ENCODE peak calls at places on chromosomes 11 and 22, in four cellular contexts. H is H1, G is K562, F is GM12878. X is an unnamed sample.

GRCh38 chr22:29827091-29827490 is 11.0 kb downstream of the ASCC2 start:
- DNase-seq in H (no peak), G (no peak), F (no peak), X (no peak)

GRCh38 chr11:104200688-104201087 is 36.7 kb upstream of the PDGFD start:
- DNase-seq in H (no peak), G (no peak), F (no peak), X (no peak)

GRCh38 chr11:107708787-107709186 is 3.1 kb downstream of the SLN start:
- DNase-seq in H (no peak), G (no peak), F (no peak), X (no peak)

GRCh38 chr22:50576070-50576469 is 2.2 kb downstream of the CPT1B start:
- DNase-seq in H (no peak), G (peak), F (no peak), X (peak)

GRCh38 chr11:35190804-35191348 is 51.9 kb downstream of the CD44 start:
- DNase-seq in H (no peak), G (no peak), F (no peak), X (no peak)

GRCh38 chr11:31809857-31810778 is 1.0 kb downstream of the PAX6 start:
- DNase-seq in H (no peak), G (peak), F (no peak), X (no peak)

GRCh38 chr22:26784772-26785171 is 127.4 kb downstream of the MIAT start:
- DNase-seq in H (no peak), G (no peak), F (no peak), X (no peak)

GRCh38 chr11:45771942-45772522 is 32.9 kb upstream of the SLC35C1 start:
- DNase-seq in H (no peak), G (peak), F (no peak), X (peak)

GRCh38 chr22:36221799-36222751 is 17.3 kb downstream of the APOL2 start:
- DNase-seq in H (peak), G (peak), F (no peak), X (peak)

GRCh38 chr11:76248210-76248609 is 41.9 kb upstream of the WNT11 start:
- DNase-seq in H (no peak), G (peak), F (no peak), X (no peak)

GRCh38 chr11:65793144-65793581 is 6.3 kb downstream of the OVOL1 start:
- DNase-seq in H (no peak), G (no peak), F (no peak), X (no peak)

GRCh38 chr11:25733777-25734176 is 598.2 kb upstream of the ANO3 start:
- DNase-seq in H (no peak), G (no peak), F (no peak), X (no peak)

GRCh38 chr11:1919428-1920127 is at the start of gene TNNT3:
- DNase-seq in H (no peak), G (no peak), F (no peak), X (no peak)

GRCh38 chr22:21042978-21043855 is 2.5 kb upstream of the LRRC74B start:
- DNase-seq in H (no peak), G (peak), F (no peak), X (no peak)

GRCh38 chr11:15773024-15773423 is 583.3 kb downstream of the SOX6 start:
- DNase-seq in H (no peak), G (no peak), F (no peak), X (no peak)

GRCh38 chr11:134357545-134357839 is 25.7 kb downstream of the GLB1L2 start:
- DNase-seq in H (no peak), G (no peak), F (no peak), X (no peak)

GRCh38 chr11:35553831-35554230 is 28.4 kb upstream of the PAMR1 start:
- DNase-seq in H (no peak), G (no peak), F (no peak), X (no peak)

GRCh38 chr22:28373841-28374240 is 305.8 kb downstream of the TTC28 start:
- DNase-seq in H (no peak), G (no peak), F (no peak), X (no peak)

GRCh38 chr11:8800498-8801110 is 110.4 kb upstream of the AKIP1 start:
- DNase-seq in H (no peak), G (no peak), F (no peak), X (no peak)

GRCh38 chr11:2685566-2686359 is 14.0 kb downstream of the KCNQ1OT1 start:
- DNase-seq in H (no peak), G (no peak), F (no peak), X (no peak)

GRCh38 chr22:31089101-31090100 is 8.3 kb downstream of the SMTN start:
- DNase-seq in H (no peak), G (peak), F (no peak), X (no peak)

GRCh38 chr22:43846966-43847365 is 15.3 kb downstream of the SULT4A1 start:
- DNase-seq in H (no peak), G (no peak), F (no peak), X (no peak)

GRCh38 chr22:27810566-27810965 is 9.0 kb upstream of the MN1 start:
- DNase-seq in H (no peak), G (no peak), F (no peak), X (no peak)

GRCh38 chr11:86303257-86303656 is 1.2 kb downstream of the HIKESHI start:
- DNase-seq in H (no peak), G (no peak), F (no peak), X (no peak)

GRCh38 chr22:44680481-44680894 is 21.5 kb upstream of the PRR5 start:
- DNase-seq in H (no peak), G (no peak), F (no peak), X (no peak)

GRCh38 chr11:68013611-68014156 is 3.6 kb downstream of the ALDH3B1 start:
- DNase-seq in H (no peak), G (no peak), F (no peak), X (no peak)

GRCh38 chr11:115585361-115586024 is 81.3 kb upstream of the CADM1 start:
- DNase-seq in H (no peak), G (no peak), F (peak), X (no peak)

GRCh38 chr11:115580416-115580815 is 76.2 kb upstream of the CADM1 start:
- DNase-seq in H (no peak), G (no peak), F (no peak), X (no peak)

GRCh38 chr11:115580927-115581680 is 76.9 kb upstream of the CADM1 start:
- DNase-seq in H (no peak), G (no peak), F (no peak), X (no peak)

GRCh38 chr11:115579181-115579825 is 75.1 kb upstream of the CADM1 start:
- DNase-seq in H (no peak), G (no peak), F (no peak), X (no peak)

GRCh38 chr11:115581871-115582639 is 77.8 kb upstream of the CADM1 start:
- DNase-seq in H (peak), G (no peak), F (no peak), X (no peak)
- TF ChIP-seq JUND in H (no peak), G (no peak), F (no peak), X (no peak)

GRCh38 chr11:117073539-117073938 is 24.7 kb downstream of the SIK3 start:
- DNase-seq in H (no peak), G (no peak), F (no peak), X (no peak)

GRCh38 chr11:117072517-117073218 is 25.6 kb downstream of the SIK3 start:
- DNase-seq in H (no peak), G (peak), F (peak), X (peak)

GRCh38 chr11:117070016-117070415 is 28.2 kb downstream of the SIK3 start:
- DNase-seq in H (no peak), G (no peak), F (no peak), X (no peak)

GRCh38 chr11:117074122-117074521 is 24.1 kb downstream of the SIK3 start:
- DNase-seq in H (no peak), G (no peak), F (no peak), X (no peak)

GRCh38 chr11:117071344-117071787 is 26.9 kb downstream of the SIK3 start:
- DNase-seq in H (no peak), G (no peak), F (no peak), X (no peak)
- TF ChIP-seq EGR1 in H (no peak), G (no peak), F (no peak), X (no peak)

GRCh38 chr11:21007297-21007696 is 337.9 kb downstream of the NELL1 start:
- DNase-seq in H (no peak), G (no peak), F (no peak), X (no peak)
- TF ChIP-seq CEBPB in H (no peak), G (no peak), F (no peak), X (no peak)

GRCh38 chr11:10305964-10306918 is 1.4 kb downstream of the ADM start:
- DNase-seq in H (no peak), G (no peak), F (no peak), X (no peak)

GRCh38 chr11:10305262-10305963 is 540 bp downstream of the ADM start:
- DNase-seq in H (no peak), G (no peak), F (no peak), X (no peak)

GRCh38 chr11:10303558-10304363 is 1.1 kb upstream of the ADM start:
- DNase-seq in H (no peak), G (no peak), F (no peak), X (no peak)

GRCh38 chr11:10302744-10303557 is 1.9 kb upstream of the ADM start:
- DNase-seq in H (no peak), G (peak), F (no peak), X (no peak)

DNA sequence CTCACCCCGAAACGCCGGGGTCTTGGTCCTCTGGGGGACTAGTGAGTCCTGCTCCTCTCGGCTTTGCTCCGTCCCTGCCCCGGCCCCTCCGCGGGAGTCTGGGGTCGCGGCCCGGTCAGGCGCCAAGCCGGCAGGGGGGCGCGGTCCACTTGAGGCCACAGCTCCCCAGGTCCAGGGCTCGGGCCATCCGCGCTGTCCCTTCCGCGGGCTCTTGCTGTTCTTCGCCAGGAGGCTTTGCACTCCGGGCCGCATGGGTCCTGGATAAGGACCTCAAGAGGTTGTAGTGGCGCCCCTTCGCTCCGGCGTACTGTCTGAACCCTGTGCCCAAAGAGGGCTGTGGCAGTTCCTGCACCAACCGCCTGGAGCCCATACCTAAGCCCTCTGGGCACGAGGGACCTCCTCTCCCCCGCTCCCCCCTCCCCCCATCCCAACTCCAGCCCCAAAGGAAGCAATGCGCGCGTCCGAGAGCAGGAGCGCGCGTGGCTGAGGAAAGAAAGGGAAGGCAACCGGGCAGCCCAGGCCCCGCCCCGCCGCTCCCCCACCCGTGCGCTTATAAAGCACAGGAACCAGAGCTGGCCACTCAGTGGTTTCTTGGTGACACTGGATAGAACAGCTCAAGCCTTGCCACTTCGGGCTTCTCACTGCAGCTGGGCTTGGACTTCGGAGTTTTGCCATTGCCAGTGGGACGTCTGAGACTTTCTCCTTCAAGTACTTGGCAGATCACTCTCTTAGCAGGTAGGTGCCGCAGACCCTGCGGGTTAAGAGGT is at the start of gene ADM:
- DNase-seq in H (no peak), G (peak), F (no peak), X (peak)
- TF ChIP-seq JUND in H (no peak), G (no peak), F (no peak), X (no peak)

GRCh38 chr11:832529-833113 is at the start of gene CD151:
- DNase-seq in H (no peak), G (peak), F (no peak), X (no peak)
- TF ChIP-seq EGR1 in H (peak), G (peak), F (peak), X (no peak)